ENCODE peak calls at places on chromosomes 16 and 17, in ten cellular contexts. P, N, S, Y, T, E, J, Q, D and M are unnamed samples. For H3K4me1, the result is how much of the 10 kb centered on the place peaks cover.

GRCh38 chr17:80613732-80614071 is 69.1 kb downstream of the RPTOR start:
- DNase-seq in P (no peak), N (no peak), S (no peak), Y (no peak), T (no peak), E (no peak), J (no peak), Q (no peak), D (no peak), M (no peak)

GRCh38 chr17:35801583-35802224 is 6.3 kb upstream of the MMP28 start:
- DNase-seq in P (peak), N (peak), S (peak), Y (peak), T (no peak), E (no peak), J (peak), Q (no peak), D (no peak), M (no peak)

GRCh38 chr16:57759541-57760356 is 24.2 kb downstream of the KATNB1 start:
- DNase-seq in P (no peak), N (no peak), S (no peak), Y (no peak), T (no peak), E (no peak), J (no peak), Q (no peak), D (no peak), M (no peak)

GRCh38 chr16:72202014-72202413 is 30.1 kb upstream of the PMFBP1 start:
- DNase-seq in P (no peak), N (no peak), S (no peak), Y (peak), T (no peak), E (no peak), J (no peak), Q (no peak), D (no peak), M (no peak)

GRCh38 chr16:57871457-57871856 is 69.2 kb upstream of the KIFC3 start:
- DNase-seq in P (no peak), N (no peak), S (no peak), Y (peak), T (no peak), E (peak), J (peak), Q (no peak), D (no peak), M (no peak)

GRCh38 chr16:64417711-64418227 is 704.1 kb downstream of the CDH11 start:
- DNase-seq in P (no peak), N (no peak), S (no peak), Y (peak), T (no peak), E (no peak), J (peak), Q (no peak), D (no peak), M (no peak)

GRCh38 chr17:35164716-35165115 is 17.1 kb downstream of the UNC45B start:
- DNase-seq in P (no peak), N (no peak), S (no peak), Y (no peak), T (no peak), E (no peak), J (no peak), Q (no peak), D (no peak), M (no peak)

GRCh38 chr16:21277045-21277926 is 804 bp downstream of the CRYM start:
- DNase-seq in P (no peak), N (no peak), S (no peak), Y (no peak), T (no peak), E (no peak), J (no peak), Q (no peak), D (no peak), M (no peak)

GRCh38 chr16:80824623-80825364 is 20.4 kb upstream of the CDYL2 start:
- DNase-seq in P (no peak), N (peak), S (peak), Y (peak), T (no peak), E (peak), J (peak), Q (peak), D (no peak), M (no peak)

GRCh38 chr17:81033535-81034167 is 1.3 kb upstream of the BAIAP2 start:
- DNase-seq in P (peak), N (no peak), S (no peak), Y (no peak), T (no peak), E (no peak), J (no peak), Q (no peak), D (no peak), M (no peak)

GRCh38 chr17:66978514-66979061 is 14.1 kb downstream of the CACNG4 start:
- DNase-seq in P (no peak), N (no peak), S (no peak), Y (no peak), T (no peak), E (no peak), J (no peak), Q (no peak), D (no peak), M (no peak)

GRCh38 chr17:40530988-40531971 is 29.9 kb upstream of the TNS4 start:
- DNase-seq in P (peak), N (no peak), S (peak), Y (no peak), T (peak), E (no peak), J (no peak), Q (peak), D (peak), M (no peak)

GRCh38 chr17:11991461-11991860 is 5.8 kb downstream of the ZNF18 start:
- DNase-seq in P (no peak), N (no peak), S (no peak), Y (no peak), T (no peak), E (no peak), J (no peak), Q (no peak), D (no peak), M (no peak)

GRCh38 chr17:75350706-75351105 is 54.8 kb downstream of the GRB2 start:
- DNase-seq in P (no peak), N (no peak), S (no peak), Y (no peak), T (peak), E (no peak), J (no peak), Q (no peak), D (no peak), M (no peak)

GRCh38 chr17:8029121-8029520 is 9.7 kb upstream of the ALOX15B start:
- DNase-seq in P (peak), N (no peak), S (no peak), Y (peak), T (no peak), E (no peak), J (no peak), Q (no peak), D (no peak), M (no peak)

GRCh38 chr16:17944345-17944744 is 392.2 kb downstream of the NPIPA8 start:
- DNase-seq in P (no peak), N (no peak), S (no peak), Y (no peak), T (no peak), E (no peak), J (no peak), Q (no peak), D (no peak), M (no peak)

GRCh38 chr16:50602531-50603205 is 54.5 kb downstream of the NKD1 start:
- DNase-seq in P (no peak), N (no peak), S (peak), Y (no peak), T (no peak), E (no peak), J (no peak), Q (peak), D (no peak), M (peak)

GRCh38 chr17:32697728-32698625 is 178.9 kb downstream of the MYO1D start:
- DNase-seq in P (no peak), N (no peak), S (no peak), Y (no peak), T (no peak), E (no peak), J (no peak), Q (no peak), D (no peak), M (no peak)

GRCh38 chr16:57795431-57795878 is 6.8 kb downstream of the KIFC3 start:
- DNase-seq in P (no peak), N (peak), S (no peak), Y (peak), T (no peak), E (peak), J (peak), Q (peak), D (no peak), M (no peak)

GRCh38 chr17:31279401-31279800 is 17.6 kb downstream of the OMG start:
- DNase-seq in P (no peak), N (no peak), S (no peak), Y (no peak), T (no peak), E (no peak), J (no peak), Q (no peak), D (no peak), M (no peak)

GRCh38 chr16:24834459-24835335 is 11.1 kb upstream of the SLC5A11 start:
- DNase-seq in P (no peak), N (peak), S (no peak), Y (peak), T (no peak), E (peak), J (peak), Q (no peak), D (no peak), M (no peak)

GRCh38 chr17:47705536-47706481 is 11.8 kb downstream of the TBKBP1 start:
- DNase-seq in P (peak), N (no peak), S (no peak), Y (no peak), T (no peak), E (no peak), J (no peak), Q (no peak), D (no peak), M (no peak)

GRCh38 chr17:62986549-62986948 is 20.5 kb downstream of the TANC2 start:
- DNase-seq in P (no peak), N (no peak), S (no peak), Y (peak), T (no peak), E (no peak), J (no peak), Q (no peak), D (no peak), M (no peak)

GRCh38 chr17:82563318-82563717 is 43.8 kb downstream of the FOXK2 start:
- DNase-seq in P (no peak), N (no peak), S (no peak), Y (no peak), T (no peak), E (no peak), J (no peak), Q (no peak), D (no peak), M (no peak)

GRCh38 chr16:19284207-19284606 is 1.3 kb upstream of the CLEC19A start:
- DNase-seq in P (no peak), N (peak), S (no peak), Y (peak), T (peak), E (peak), J (no peak), Q (no peak), D (no peak), M (no peak)

GRCh38 chr17:42422412-42422957 is 571 bp downstream of the CAVIN1 start:
- DNase-seq in P (peak), N (peak), S (peak), Y (peak), T (no peak), E (no peak), J (peak), Q (peak), D (no peak), M (no peak)

DNA sequence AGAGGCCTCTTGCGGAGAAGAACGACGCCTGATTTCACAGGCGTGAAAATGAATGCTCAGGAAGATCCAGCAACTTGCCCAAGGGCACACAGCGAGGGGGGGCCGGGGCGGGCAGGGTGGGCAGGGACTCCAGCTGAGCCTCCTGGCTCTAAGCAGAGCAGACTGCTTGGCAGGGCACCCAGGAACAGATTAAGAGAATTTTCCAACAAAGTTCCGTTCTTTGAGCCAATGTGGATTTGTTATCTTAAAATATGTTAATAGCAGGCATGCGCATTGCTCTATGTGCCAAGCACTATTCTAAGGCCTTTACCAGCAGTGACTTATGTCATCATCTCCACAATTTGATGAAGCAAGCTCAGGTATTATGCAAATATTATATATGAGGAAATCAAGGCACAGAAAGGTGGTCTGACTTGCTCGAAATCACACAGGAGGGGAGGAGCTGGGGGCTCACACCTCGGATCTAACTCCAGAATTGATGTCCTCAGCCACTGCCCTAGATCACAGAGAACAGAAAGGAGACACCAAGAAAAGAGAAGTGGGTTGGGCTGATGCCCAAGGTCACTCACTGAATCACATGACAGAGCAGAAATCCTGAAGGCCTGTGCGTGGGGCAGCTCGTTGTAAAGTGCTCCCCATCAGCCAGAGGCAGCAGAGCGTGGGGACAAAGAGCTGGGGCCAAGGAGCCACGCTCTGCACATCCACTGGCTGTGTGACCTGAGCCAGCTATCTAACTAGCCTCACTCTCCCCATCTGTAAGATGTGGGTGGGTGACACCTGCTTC is 23.2 kb upstream of the MEAK7 start:
- DNase-seq in P (no peak), N (no peak), S (no peak), Y (no peak), T (no peak), E (no peak), J (no peak), Q (no peak), D (no peak), M (no peak)
- H3K27ac ChIP-seq in P (peak), N (peak), S (no peak), Y (peak), T (peak), E (no peak), J (no peak), Q (no peak), D (peak), M (no peak)

GRCh38 chr17:73282629-73283028 is 20.9 kb upstream of the CPSF4L start:
- DNase-seq in P (no peak), N (no peak), S (no peak), Y (no peak), T (no peak), E (no peak), J (no peak), Q (no peak), D (no peak), M (no peak)

GRCh38 chr17:73283841-73284282 is 22.2 kb upstream of the CPSF4L start:
- DNase-seq in P (no peak), N (no peak), S (no peak), Y (no peak), T (no peak), E (no peak), J (no peak), Q (no peak), D (peak), M (no peak)

GRCh38 chr17:73280191-73280590 is 18.5 kb upstream of the CPSF4L start:
- DNase-seq in P (no peak), N (no peak), S (no peak), Y (no peak), T (no peak), E (no peak), J (no peak), Q (no peak), D (no peak), M (no peak)

GRCh38 chr17:73283250-73283649 is 21.6 kb upstream of the CPSF4L start:
- DNase-seq in P (no peak), N (no peak), S (no peak), Y (no peak), T (no peak), E (no peak), J (no peak), Q (no peak), D (no peak), M (no peak)

GRCh38 chr17:73281926-73282325 is 20.2 kb upstream of the CPSF4L start:
- DNase-seq in P (no peak), N (no peak), S (no peak), Y (no peak), T (no peak), E (no peak), J (no peak), Q (no peak), D (no peak), M (no peak)
- H3K4me1 ChIP-seq in P (half or more), N (half or more), S (under half), Y (under half), T (under half), E (under half), J (under half), Q (under half), D (under half), M (under half)

GRCh38 chr16:10617662-10618420 is 37.4 kb upstream of the EMP2 start:
- DNase-seq in P (no peak), N (no peak), S (no peak), Y (peak), T (no peak), E (no peak), J (no peak), Q (no peak), D (no peak), M (no peak)

GRCh38 chr16:10616744-10617640 is 36.6 kb upstream of the EMP2 start:
- DNase-seq in P (no peak), N (peak), S (no peak), Y (peak), T (no peak), E (no peak), J (no peak), Q (no peak), D (peak), M (no peak)

GRCh38 chr16:10620120-10620519 is 39.7 kb upstream of the EMP2 start:
- DNase-seq in P (no peak), N (no peak), S (no peak), Y (no peak), T (no peak), E (no peak), J (no peak), Q (no peak), D (no peak), M (no peak)

GRCh38 chr16:10618710-10619209 is 38.4 kb upstream of the EMP2 start:
- DNase-seq in P (no peak), N (no peak), S (no peak), Y (no peak), T (no peak), E (no peak), J (no peak), Q (no peak), D (no peak), M (no peak)

GRCh38 chr16:10619271-10619849 is 39.0 kb upstream of the EMP2 start:
- DNase-seq in P (no peak), N (peak), S (no peak), Y (peak), T (no peak), E (no peak), J (no peak), Q (no peak), D (no peak), M (no peak)
- H3K4me3 ChIP-seq in P (peak), N (no peak), S (no peak), Y (no peak), T (peak), E (no peak), J (no peak), Q (no peak), D (peak), M (no peak)

DNA sequence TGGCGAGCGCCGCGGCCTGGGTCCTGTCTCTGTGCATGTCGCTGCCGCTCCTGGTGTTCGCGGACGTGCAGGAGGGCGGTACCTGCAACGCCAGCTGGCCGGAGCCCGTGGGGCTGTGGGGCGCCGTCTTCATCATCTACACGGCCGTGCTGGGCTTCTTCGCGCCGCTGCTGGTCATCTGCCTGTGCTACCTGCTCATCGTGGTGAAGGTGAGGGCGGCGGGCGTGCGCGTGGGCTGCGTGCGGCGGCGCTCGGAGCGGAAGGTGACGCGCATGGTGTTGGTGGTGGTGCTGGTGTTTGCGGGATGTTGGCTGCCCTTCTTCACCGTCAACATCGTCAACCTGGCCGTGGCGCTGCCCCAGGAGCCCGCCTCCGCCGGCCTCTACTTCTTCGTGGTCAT is 6.8 kb downstream of the SSTR5 start:
- DNase-seq in P (no peak), N (no peak), S (no peak), Y (no peak), T (no peak), E (no peak), J (no peak), Q (no peak), D (no peak), M (no peak)
- H3K27ac ChIP-seq in P (no peak), N (no peak), S (no peak), Y (no peak), T (no peak), E (no peak), J (no peak), Q (no peak), D (no peak), M (no peak)

GRCh38 chr17:50638851-50639767 is 4.4 kb downstream of the ABCC3 start:
- DNase-seq in P (peak), N (peak), S (no peak), Y (peak), T (peak), E (peak), J (peak), Q (no peak), D (peak), M (no peak)
- H3K4me1 ChIP-seq in P (half or more), N (half or more), S (under half), Y (under half), T (half or more), E (half or more), J (half or more), Q (under half), D (under half), M (under half)

GRCh38 chr16:66639091-66639885 is 34.8 kb downstream of the CMTM3 start:
- DNase-seq in P (no peak), N (no peak), S (no peak), Y (peak), T (no peak), E (no peak), J (no peak), Q (no peak), D (no peak), M (no peak)
- H3K4me3 ChIP-seq in P (no peak), N (no peak), S (no peak), Y (no peak), T (no peak), E (no peak), J (no peak), Q (no peak), D (no peak), M (no peak)